ENCODE peak calls at places on chromosomes 7 and 10, in ten cellular contexts. B is sciatic nerve, L is endothelial cell, Q is NCI-H82, Y is esophagus muscularis mucosa, O is epithelial cell of esophagus, I is fibroblast of lung, V is B cell, S is GM06990, R is hepatocyte. A is an unnamed sample.

GRCh38 chr7:37016073-37016878 is 292.0 kb upstream of the AOAH start:
- DNase-seq in O (no peak), S (no peak), V (no peak), Q (no peak), B (no peak), I (no peak), R (no peak), L (no peak), Y (no peak), A (peak)

GRCh38 chr10:44799971-44800370 is 111.2 kb upstream of the TMEM72 start:
- DNase-seq in S (no peak), B (no peak), O (no peak), Q (no peak), V (no peak), R (no peak), Y (no peak), L (no peak), I (peak), A (no peak)

GRCh38 chr10:67144554-67144953 is 218.7 kb downstream of the LRRTM3 start:
- DNase-seq in R (no peak), O (no peak), Q (no peak), L (no peak), Y (no peak), S (no peak), I (no peak), V (no peak), B (no peak), A (no peak)

GRCh38 chr7:18859331-18859730 is 258.1 kb downstream of the TWIST1 start:
- DNase-seq in O (peak), Q (no peak), L (no peak), R (no peak), S (no peak), B (no peak), Y (no peak), I (no peak), V (no peak), A (no peak)

GRCh38 chr7:99806839-99807478 is 20.9 kb upstream of the CYP3A43 start:
- DNase-seq in V (no peak), I (no peak), B (no peak), R (no peak), Y (no peak), S (no peak), L (no peak), Q (no peak), O (no peak), A (no peak)

GRCh38 chr7:67589178-67589577 is 592.5 kb downstream of the TYW1 start:
- DNase-seq in S (no peak), V (no peak), Y (no peak), L (no peak), O (no peak), B (no peak), R (no peak), Q (peak), I (no peak), A (no peak)

GRCh38 chr7:40199076-40199802 is 64.4 kb downstream of the SUGCT start:
- DNase-seq in O (peak), B (no peak), R (peak), L (no peak), V (no peak), S (no peak), Y (no peak), I (peak), Q (peak), A (no peak)

GRCh38 chr7:79504607-79505389 is 51.3 kb upstream of the MAGI2 start:
- DNase-seq in I (peak), B (peak), L (no peak), Q (no peak), R (peak), Y (no peak), V (no peak), S (no peak), O (peak), A (no peak)

GRCh38 chr7:12244129-12244528 is 33.0 kb downstream of the TMEM106B start:
- DNase-seq in I (peak), Y (no peak), R (peak), L (peak), V (no peak), Q (peak), O (peak), B (no peak), S (no peak), A (no peak)

GRCh38 chr10:124119933-124120332 is 26.5 kb upstream of the CHST15 start:
- DNase-seq in V (peak), Y (no peak), Q (no peak), R (no peak), S (no peak), L (peak), B (no peak), I (no peak), O (no peak), A (no peak)

GRCh38 chr7:132783824-132784223 is 207.6 kb upstream of the PLXNA4 start:
- DNase-seq in L (no peak), R (no peak), S (no peak), V (no peak), Q (no peak), Y (no peak), B (no peak), O (peak), I (peak), A (no peak)

GRCh38 chr10:21820952-21821351 is 182.6 kb downstream of the DNAJC1 start:
- DNase-seq in V (no peak), O (no peak), S (no peak), Q (no peak), Y (no peak), I (no peak), R (no peak), L (no peak), B (no peak), A (no peak)

GRCh38 chr7:51249187-51249945 is 67.2 kb downstream of the COBL start:
- DNase-seq in L (no peak), O (peak), S (no peak), V (no peak), R (no peak), Q (no peak), I (peak), B (no peak), Y (no peak), A (no peak)

GRCh38 chr10:59648711-59649201 is 60.9 kb downstream of the SLC16A9 start:
- DNase-seq in I (peak), R (no peak), V (no peak), Q (peak), Y (no peak), B (no peak), S (no peak), L (no peak), O (no peak), A (no peak)

GRCh38 chr10:44051584-44052385 is 333.1 kb downstream of the CXCL12 start:
- DNase-seq in B (no peak), S (no peak), R (no peak), I (peak), V (no peak), O (peak), Q (no peak), L (no peak), Y (peak), A (no peak)

GRCh38 chr10:131240691-131241090 is 70.8 kb downstream of the TCERG1L start:
- DNase-seq in B (no peak), S (no peak), Q (no peak), O (no peak), I (no peak), L (no peak), R (no peak), V (no peak), Y (no peak), A (no peak)

GRCh38 chr7:157663061-157663863 is 326.5 kb downstream of the DNAJB6 start:
- DNase-seq in V (no peak), S (no peak), B (peak), O (no peak), R (peak), I (peak), Y (no peak), Q (no peak), L (no peak), A (no peak)

GRCh38 chr7:27112361-27112760 is 9.9 kb upstream of the HOXA2 start:
- DNase-seq in B (no peak), L (no peak), Q (no peak), I (no peak), O (no peak), V (no peak), Y (no peak), R (no peak), S (no peak), A (no peak)

GRCh38 chr7:37180828-37181549 is 267.7 kb downstream of the ELMO1 start:
- DNase-seq in R (no peak), I (no peak), Y (no peak), L (no peak), V (no peak), O (no peak), B (no peak), Q (no peak), S (no peak), A (no peak)

GRCh38 chr7:101124376-101125056 is 2.4 kb upstream of the SERPINE1 start:
- DNase-seq in I (peak), Q (no peak), O (peak), Y (no peak), V (no peak), R (peak), S (no peak), B (no peak), L (peak), A (no peak)

GRCh38 chr10:71272122-71272771 is 46.8 kb upstream of the SLC29A3 start:
- DNase-seq in L (no peak), O (peak), Y (no peak), Q (no peak), R (no peak), V (no peak), S (no peak), B (no peak), I (peak), A (no peak)

GRCh38 chr10:113480081-113480360 is 72.8 kb upstream of the HABP2 start:
- DNase-seq in V (no peak), Y (no peak), R (no peak), Q (no peak), O (no peak), S (no peak), L (no peak), I (no peak), B (no peak), A (no peak)

GRCh38 chr10:132929953-132930640 is 12.3 kb downstream of the CFAP46 start:
- DNase-seq in I (no peak), B (no peak), Y (no peak), V (no peak), S (peak), R (no peak), O (no peak), L (no peak), Q (no peak), A (no peak)

GRCh38 chr10:35885076-35885475 is 243.0 kb upstream of the FZD8 start:
- DNase-seq in Y (no peak), S (no peak), B (no peak), I (no peak), L (no peak), Q (peak), O (no peak), V (no peak), R (no peak), A (no peak)

GRCh38 chr10:71757450-71757918 is 15.8 kb downstream of the VSIR start:
- DNase-seq in I (peak), L (no peak), O (peak), Y (no peak), Q (no peak), B (no peak), V (no peak), R (no peak), S (no peak), A (no peak)

GRCh38 chr7:135392701-135393100 is 117.2 kb downstream of the CNOT4 start:
- DNase-seq in Q (no peak), R (no peak), Y (no peak), V (no peak), B (no peak), L (no peak), S (no peak), I (no peak), O (no peak), A (no peak)

GRCh38 chr10:129971381-129972144 is 7.5 kb upstream of the EBF3 start:
- DNase-seq in Y (peak), Q (peak), I (peak), B (peak), O (peak), S (peak), R (peak), V (peak), L (peak), A (peak)

GRCh38 chr7:117951285-117951684 is 78.0 kb upstream of the CTTNBP2 start:
- DNase-seq in R (no peak), Y (no peak), L (no peak), O (peak), V (no peak), I (peak), B (no peak), Q (no peak), S (no peak), A (no peak)

GRCh38 chr7:20365486-20365885 is 34.8 kb downstream of the ITGB8 start:
- DNase-seq in I (no peak), O (peak), B (no peak), S (no peak), R (peak), Y (no peak), V (no peak), Q (no peak), L (no peak), A (no peak)

GRCh38 chr10:122499012-122499411 is 37.7 kb downstream of the HTRA1 start:
- DNase-seq in Y (no peak), R (no peak), B (no peak), O (no peak), V (no peak), Q (no peak), S (no peak), I (no peak), L (no peak), A (no peak)

GRCh38 chr7:121797283-121798037 is 75.5 kb upstream of the PTPRZ1 start:
- DNase-seq in O (peak), S (no peak), Q (no peak), B (no peak), L (no peak), V (no peak), R (no peak), I (peak), Y (no peak), A (no peak)

GRCh38 chr7:83689855-83690254 is 40.9 kb upstream of the SEMA3E start:
- DNase-seq in I (no peak), L (no peak), O (no peak), Q (no peak), Y (no peak), B (no peak), S (no peak), V (no peak), R (no peak), A (no peak)

A was measured in GM10248.